ENCODE peak calls at places on chromosomes 7 and 10, in five cellular contexts. One of them, this sample, is unnamed.

GRCh38 chr10:32854435-32854834 is 103.6 kb downstream of the ITGB1 start:
- DNase-seq in H9: no peak
- DNase-seq in mesenchymal stem cell: no peak
- DNase-seq in H1: no peak
- DNase-seq in trophoblast cell: no peak
- DNase-seq in this sample: no peak

GRCh38 chr10:51251110-51251509 is 176.8 kb downstream of the PRKG1 start:
- DNase-seq in H9: no peak
- DNase-seq in mesenchymal stem cell: peak
- DNase-seq in H1: no peak
- DNase-seq in trophoblast cell: no peak
- DNase-seq in this sample: no peak

GRCh38 chr7:101754432-101755159 is 62.8 kb upstream of the CUX1 start:
- DNase-seq in H9: no peak
- DNase-seq in mesenchymal stem cell: peak
- DNase-seq in H1: no peak
- DNase-seq in trophoblast cell: peak
- DNase-seq in this sample: no peak

GRCh38 chr7:43489257-43489656 is 93.7 kb upstream of the STK17A start:
- DNase-seq in H9: no peak
- DNase-seq in mesenchymal stem cell: no peak
- DNase-seq in H1: peak
- DNase-seq in trophoblast cell: no peak
- DNase-seq in this sample: no peak

GRCh38 chr10:43598447-43598846 is 7.8 kb upstream of the ZNF485 start:
- DNase-seq in H9: no peak
- DNase-seq in mesenchymal stem cell: no peak
- DNase-seq in H1: no peak
- DNase-seq in trophoblast cell: no peak
- DNase-seq in this sample: no peak

GRCh38 chr10:103884681-103885139 is 29.3 kb upstream of the SH3PXD2A start:
- DNase-seq in H9: peak
- DNase-seq in mesenchymal stem cell: peak
- DNase-seq in H1: peak
- DNase-seq in trophoblast cell: peak
- DNase-seq in this sample: peak

GRCh38 chr7:15306286-15306685 is 255.5 kb downstream of the AGMO start:
- DNase-seq in H9: no peak
- DNase-seq in mesenchymal stem cell: no peak
- DNase-seq in H1: no peak
- DNase-seq in trophoblast cell: no peak
- DNase-seq in this sample: no peak

GRCh38 chr10:18400201-18400910 is 251.0 kb downstream of the NSUN6 start:
- DNase-seq in H9: peak
- DNase-seq in mesenchymal stem cell: no peak
- DNase-seq in H1: no peak
- DNase-seq in trophoblast cell: no peak
- DNase-seq in this sample: no peak

GRCh38 chr7:25949672-25950487 is 202.1 kb upstream of the NFE2L3 start:
- DNase-seq in H9: peak
- DNase-seq in mesenchymal stem cell: peak
- DNase-seq in H1: peak
- DNase-seq in trophoblast cell: peak
- DNase-seq in this sample: peak

GRCh38 chr10:78997635-78998618 is 70.8 kb upstream of the ZMIZ1 start:
- DNase-seq in H9: no peak
- DNase-seq in mesenchymal stem cell: peak
- DNase-seq in H1: no peak
- DNase-seq in trophoblast cell: no peak
- DNase-seq in this sample: no peak

GRCh38 chr10:1348773-1349050 is 292.5 kb downstream of the WDR37 start:
- DNase-seq in H9: no peak
- DNase-seq in mesenchymal stem cell: no peak
- DNase-seq in H1: no peak
- DNase-seq in trophoblast cell: no peak
- DNase-seq in this sample: no peak

DNA sequence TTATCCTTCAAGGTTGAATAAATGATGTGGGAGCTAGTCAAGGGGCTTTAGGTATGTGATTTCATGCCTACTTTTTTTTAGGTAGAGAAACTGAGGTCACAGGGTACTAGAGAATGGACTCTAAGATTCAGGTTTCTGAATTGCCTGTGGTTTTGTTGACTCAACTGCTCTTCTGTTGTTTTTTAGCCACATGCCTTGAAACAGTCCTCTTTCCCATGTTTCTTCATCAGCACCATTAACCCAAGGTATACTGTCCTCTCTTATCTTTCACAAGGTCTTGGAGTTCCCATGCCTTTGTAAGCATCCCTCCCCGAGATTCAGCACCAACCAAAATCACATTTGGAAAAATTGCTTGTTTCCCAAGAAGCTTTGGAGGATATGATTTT is 79.0 kb downstream of the TCF7L2 start:
- DNase-seq in H9: no peak
- DNase-seq in mesenchymal stem cell: peak
- DNase-seq in H1: no peak
- DNase-seq in trophoblast cell: no peak
- DNase-seq in this sample: no peak
- H2BK12ac ChIP-seq in H9: no peak
- H2BK12ac ChIP-seq in mesenchymal stem cell: no peak
- H2BK12ac ChIP-seq in H1: no peak
- H2BK12ac ChIP-seq in trophoblast cell: no peak
- H2BK12ac ChIP-seq in this sample: no peak

GRCh38 chr10:69392481-69393000 is 24.2 kb downstream of the TACR2 start:
- DNase-seq in H9: peak
- DNase-seq in mesenchymal stem cell: peak
- DNase-seq in H1: peak
- DNase-seq in trophoblast cell: peak
- DNase-seq in this sample: peak
- H2BK12ac ChIP-seq in H9: no peak
- H2BK12ac ChIP-seq in mesenchymal stem cell: no peak
- H2BK12ac ChIP-seq in H1: no peak
- H2BK12ac ChIP-seq in trophoblast cell: peak
- H2BK12ac ChIP-seq in this sample: no peak

GRCh38 chr7:8115547-8116402 is 146.2 kb downstream of the ICA1 start:
- DNase-seq in H9: no peak
- DNase-seq in mesenchymal stem cell: no peak
- DNase-seq in H1: no peak
- DNase-seq in trophoblast cell: no peak
- DNase-seq in this sample: no peak

GRCh38 chr7:8117195-8117594 is 144.8 kb downstream of the ICA1 start:
- DNase-seq in H9: no peak
- DNase-seq in mesenchymal stem cell: no peak
- DNase-seq in H1: no peak
- DNase-seq in trophoblast cell: no peak
- DNase-seq in this sample: no peak

GRCh38 chr7:8121243-8121642 is 140.7 kb downstream of the ICA1 start:
- DNase-seq in H9: no peak
- DNase-seq in mesenchymal stem cell: no peak
- DNase-seq in H1: no peak
- DNase-seq in trophoblast cell: no peak
- DNase-seq in this sample: no peak

GRCh38 chr7:8119228-8119627 is 142.7 kb downstream of the ICA1 start:
- DNase-seq in H9: no peak
- DNase-seq in mesenchymal stem cell: no peak
- DNase-seq in H1: no peak
- DNase-seq in trophoblast cell: no peak
- DNase-seq in this sample: no peak

DNA sequence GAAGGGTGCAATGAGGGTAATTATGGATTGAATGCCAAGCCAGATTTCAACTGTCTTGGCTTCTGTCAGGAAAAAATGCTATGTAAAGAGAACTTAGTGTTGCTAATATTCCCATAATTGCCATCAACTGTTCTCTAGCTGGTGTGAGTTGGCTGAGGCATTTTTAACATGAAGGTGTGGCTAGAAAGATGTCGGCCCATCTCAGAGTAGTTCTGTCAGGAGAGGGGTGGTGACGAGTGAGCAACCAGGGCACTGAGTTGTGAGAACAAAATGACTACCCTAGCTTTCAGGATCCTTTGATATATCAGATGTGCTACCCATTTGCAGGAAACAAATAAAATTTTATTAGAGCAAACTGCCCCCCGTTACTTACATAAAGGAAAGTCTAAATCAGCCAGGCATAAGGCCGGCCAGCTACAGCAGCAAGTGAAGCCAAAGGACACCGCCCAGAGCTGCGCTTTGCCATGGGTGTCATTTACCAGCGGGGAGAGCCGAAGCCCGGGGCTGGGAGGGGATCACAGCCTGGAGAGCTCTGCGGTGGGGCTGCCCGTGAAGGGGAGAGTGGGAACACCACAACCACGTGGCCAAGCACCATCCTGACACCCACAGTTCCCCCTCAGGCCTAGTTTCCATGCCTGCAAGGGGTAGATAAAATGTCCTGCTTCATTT is 141.4 kb downstream of the ICA1 start:
- DNase-seq in H9: no peak
- DNase-seq in mesenchymal stem cell: no peak
- DNase-seq in H1: no peak
- DNase-seq in trophoblast cell: no peak
- DNase-seq in this sample: no peak
- H2BK12ac ChIP-seq in H9: no peak
- H2BK12ac ChIP-seq in mesenchymal stem cell: no peak
- H2BK12ac ChIP-seq in H1: no peak
- H2BK12ac ChIP-seq in trophoblast cell: no peak
- H2BK12ac ChIP-seq in this sample: no peak

GRCh38 chr10:12888470-12888869 is 113.0 kb downstream of the CCDC3 start:
- DNase-seq in H9: no peak
- DNase-seq in mesenchymal stem cell: no peak
- DNase-seq in H1: no peak
- DNase-seq in trophoblast cell: no peak
- DNase-seq in this sample: no peak
- H2BK12ac ChIP-seq in H9: no peak
- H2BK12ac ChIP-seq in mesenchymal stem cell: no peak
- H2BK12ac ChIP-seq in H1: no peak
- H2BK12ac ChIP-seq in trophoblast cell: no peak
- H2BK12ac ChIP-seq in this sample: no peak

DNA sequence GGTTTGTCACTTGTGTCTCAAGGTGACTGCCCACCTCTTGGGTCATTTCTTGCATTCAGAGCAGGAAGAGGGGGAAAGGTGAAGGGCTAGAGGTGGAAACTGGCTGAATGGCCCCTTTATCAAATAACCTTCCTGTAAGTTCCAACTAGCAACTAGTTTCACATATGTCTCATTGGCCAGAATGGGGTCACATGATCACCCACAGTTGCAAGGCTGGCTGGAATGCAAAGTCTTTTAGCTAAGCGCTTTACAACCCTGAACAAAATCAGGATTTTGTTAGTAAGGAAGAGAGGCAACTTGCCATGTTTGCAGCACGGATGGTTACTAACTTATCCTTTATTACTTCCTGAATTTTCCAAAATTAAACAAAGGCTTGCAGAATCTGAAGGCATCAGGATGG is 156.3 kb downstream of the EMX2 start:
- DNase-seq in H9: no peak
- DNase-seq in mesenchymal stem cell: no peak
- DNase-seq in H1: no peak
- DNase-seq in trophoblast cell: no peak
- DNase-seq in this sample: no peak
- H2BK12ac ChIP-seq in H9: no peak
- H2BK12ac ChIP-seq in mesenchymal stem cell: no peak
- H2BK12ac ChIP-seq in H1: no peak
- H2BK12ac ChIP-seq in trophoblast cell: no peak
- H2BK12ac ChIP-seq in this sample: no peak